ENCODE peak calls at places on chromosomes 3 and 15, in ten cellular contexts. L, M, R, D, V, T, O, F, P and X are unnamed samples.

GRCh38 chr3:9681723-9682081 is 21.9 kb upstream of the CPNE9 start:
- DNase-seq in O (no peak), M (no peak), R (no peak), L (no peak), T (no peak), F (no peak), P (no peak), D (no peak), V (no peak), X (no peak)

GRCh38 chr3:197010556-197011351 is 18.9 kb downstream of the MELTF start:
- DNase-seq in D (peak; percentile 21), V (no peak), M (no peak), T (no peak), O (no peak), L (no peak), F (no peak), R (no peak), P (no peak), X (no peak)

GRCh38 chr3:148873270-148873927 is 8.3 kb downstream of the CPA3 start:
- DNase-seq in F (no peak), V (no peak), T (no peak), M (no peak), D (peak; percentile 63), R (no peak), P (no peak), L (no peak), O (no peak), X (no peak)

GRCh38 chr15:60964527-60964926 is 264.6 kb downstream of the RORA start:
- DNase-seq in P (no peak), F (no peak), D (peak; percentile 9), T (no peak), M (no peak), O (no peak), R (no peak), L (no peak), V (no peak), X (no peak)

GRCh38 chr3:184092199-184092598 is 4.7 kb upstream of the HTR3E start:
- DNase-seq in T (no peak), R (no peak), F (no peak), D (no peak), M (no peak), L (no peak), O (no peak), P (no peak), V (no peak), X (no peak)

GRCh38 chr15:79168922-79169322 is 78.3 kb upstream of the RASGRF1 start:
- DNase-seq in D (peak; percentile 88), V (no peak), T (peak; percentile 43), P (no peak), L (no peak), M (no peak), F (peak; percentile 54), R (no peak), O (peak; percentile 56), X (peak; percentile 70)

GRCh38 chr15:38320181-38320580 is 67.5 kb downstream of the SPRED1 start:
- DNase-seq in M (no peak), R (no peak), P (no peak), O (no peak), F (no peak), V (no peak), D (no peak), L (no peak), T (no peak), X (no peak)

GRCh38 chr15:35751421-35752133 is 205.6 kb upstream of the DPH6 start:
- DNase-seq in O (peak; percentile 66), M (no peak), D (peak; percentile 69), P (peak; percentile 10), L (peak; percentile 28), F (peak; percentile 68), V (no peak), R (no peak), T (peak; percentile 76), X (no peak)

GRCh38 chr15:49855917-49856637 is 235.2 kb downstream of the DTWD1 start:
- DNase-seq in R (no peak), T (no peak), L (no peak), F (no peak), P (no peak), O (no peak), V (no peak), M (no peak), D (no peak), X (no peak)

GRCh38 chr15:58165661-58166060 is 27.5 kb downstream of the AQP9 start:
- DNase-seq in F (peak; percentile 13), O (no peak), T (no peak), D (peak; percentile 29), V (no peak), L (no peak), P (no peak), M (no peak), R (no peak), X (no peak)

GRCh38 chr3:14245240-14245639 is 66.6 kb downstream of the LSM3 start:
- DNase-seq in R (no peak), T (no peak), F (no peak), M (no peak), O (no peak), P (no peak), V (no peak), D (no peak), L (no peak), X (no peak)

GRCh38 chr3:98450372-98450771 is 12.6 kb upstream of the OR5K1 start:
- DNase-seq in T (no peak), R (no peak), D (no peak), V (no peak), F (no peak), M (no peak), P (no peak), L (no peak), O (no peak), X (no peak)

GRCh38 chr3:195873281-195873887 is 35.0 kb downstream of the TNK2 start:
- DNase-seq in R (no peak), O (no peak), F (no peak), P (no peak), T (no peak), V (no peak), L (no peak), D (no peak), M (no peak), X (no peak)